ENCODE peak calls at places on chromosomes 2 and 18, in eight cellular contexts. I is A549, U is GM12878, R is HepG2, W is endothelial cell of umbilical vein, V is HCT116, K is K562, G is H1. O is an unnamed sample.

GRCh38 chr2:168686485-168687191 is 115.8 kb upstream of the NOSTRIN start:
- DNase-seq in G (no peak), R (no peak), W (peak; percentile 57), U (no peak), V (no peak), K (no peak), I (no peak), O (no peak)

GRCh38 chr2:239020541-239021041 is 172.7 kb downstream of the TWIST2 start:
- DNase-seq in W (no peak), U (no peak), G (no peak), R (no peak), K (no peak), V (no peak), I (no peak), O (no peak)

GRCh38 chr18:68699043-68699442 is 15.9 kb downstream of the TMX3 start:
- DNase-seq in U (no peak), I (no peak), G (no peak), R (no peak), W (no peak), K (no peak), V (no peak), O (no peak)

GRCh38 chr2:96501471-96501874 is 3.7 kb downstream of the NEURL3 start:
- DNase-seq in V (no peak), W (peak; percentile 22), K (no peak), R (no peak), U (peak; percentile 46), I (no peak), G (no peak), O (no peak)

GRCh38 chr2:85181093-85181685 is 48.0 kb downstream of the TCF7L1 start:
- DNase-seq in U (no peak), G (no peak), R (no peak), W (no peak), V (no peak), I (no peak), K (no peak), O (peak; percentile 26)

GRCh38 chr2:235041221-235041917 is 89.6 kb downstream of the SH3BP4 start:
- DNase-seq in K (no peak), W (no peak), V (no peak), G (no peak), I (no peak), R (no peak), U (no peak), O (no peak)

GRCh38 chr2:64482765-64483504 is 29.0 kb downstream of the LGALSL start:
- DNase-seq in W (no peak), V (no peak), I (no peak), K (no peak), G (no peak), R (no peak), U (no peak), O (no peak)

GRCh38 chr2:107072150-107072940 is 186.4 kb upstream of the ST6GAL2 start:
- DNase-seq in U (no peak), V (no peak), I (no peak), G (no peak), R (no peak), K (no peak), W (no peak), O (no peak)

GRCh38 chr2:45808294-45808693 is 156.8 kb downstream of the PRKCE start:
- DNase-seq in W (no peak), R (no peak), I (no peak), V (no peak), K (no peak), G (no peak), U (no peak), O (no peak)

GRCh38 chr2:48566582-48566981 is 36.6 kb downstream of the STON1 start:
- DNase-seq in K (no peak), G (no peak), I (peak; percentile 33), R (peak; percentile 29), V (no peak), W (no peak), U (no peak), O (no peak)

GRCh38 chr2:168118733-168119518 is 128.5 kb downstream of the STK39 start:
- DNase-seq in R (peak; percentile 71), V (peak; percentile 21), K (peak; percentile 36), G (no peak), U (no peak), I (peak; percentile 4), W (peak; percentile 77), O (peak; percentile 76)

GRCh38 chr2:86337235-86338099 is at the start of gene REEP1:
- DNase-seq in K (no peak), U (no peak), I (peak; percentile 34), W (no peak), V (no peak), G (no peak), R (no peak), O (peak; percentile 22)

GRCh38 chr2:236562434-236562833 is 7.2 kb upstream of the ACKR3 start:
- DNase-seq in W (peak; percentile 26), U (no peak), R (peak; percentile 55), V (peak; percentile 41), I (peak; percentile 26), G (no peak), K (peak; percentile 31), O (no peak)

GRCh38 chr2:55901322-55901721 is 22.3 kb downstream of the EFEMP1 start:
- DNase-seq in V (no peak), R (no peak), W (peak; percentile 50), U (no peak), G (no peak), I (no peak), K (peak; percentile 64), O (peak; percentile 16)

GRCh38 chr18:58822944-58823343 is 41.7 kb upstream of the ZNF532 start:
- DNase-seq in W (no peak), V (no peak), I (no peak), R (no peak), U (no peak), K (no peak), G (no peak), O (no peak)

GRCh38 chr18:41449612-41450011 is 505.4 kb upstream of the PIK3C3 start:
- DNase-seq in W (peak; percentile 49), I (no peak), R (no peak), U (no peak), V (no peak), K (no peak), G (no peak), O (no peak)

GRCh38 chr2:232897971-232898408 is 27.9 kb downstream of the SNORC start:
- DNase-seq in I (no peak), G (no peak), W (no peak), K (no peak), V (no peak), U (no peak), R (no peak), O (no peak)

GRCh38 chr2:106963156-106963555 is 77.2 kb upstream of the ST6GAL2 start:
- DNase-seq in V (no peak), W (no peak), I (no peak), R (no peak), K (no peak), G (no peak), U (no peak), O (no peak)

GRCh38 chr18:48293954-48294893 is 115.0 kb downstream of the ZBTB7C start:
- DNase-seq in G (no peak), V (no peak), W (no peak), K (no peak), U (no peak), R (no peak), I (no peak), O (peak; percentile 76)

GRCh38 chr2:171260471-171261424 is 100.1 kb upstream of the TLK1 start:
- DNase-seq in K (no peak), V (no peak), G (peak; percentile 53), I (no peak), W (no peak), U (peak; percentile 55), R (peak; percentile 32), O (peak; percentile 71)

GRCh38 chr2:166572958-166573357 is 78.9 kb upstream of the SCN7A start:
- DNase-seq in R (no peak), K (no peak), G (no peak), W (no peak), V (no peak), I (no peak), U (no peak), O (no peak)

GRCh38 chr2:10043906-10044601 is 704 bp downstream of the KLF11 start:
- DNase-seq in K (peak; percentile 89), V (peak; percentile 75), U (no peak), G (no peak), R (peak; percentile 64), I (peak; percentile 79), W (peak; percentile 92), O (peak; percentile 68)

GRCh38 chr18:22171263-22171838 is 2.0 kb downstream of the GATA6 start:
- DNase-seq in K (no peak), W (no peak), I (no peak), U (no peak), G (no peak), V (no peak), R (no peak), O (no peak)
- TF ChIP-seq MAX in K (no peak), W (no peak), I (no peak), U (no peak), G (no peak), V (no peak), R (no peak), O (no peak)

GRCh38 chr2:217905395-217905794 is 97.4 kb downstream of the TNS1 start:
- DNase-seq in G (no peak), V (no peak), R (no peak), U (no peak), K (no peak), I (no peak), W (no peak), O (no peak)
- TF ChIP-seq POLR2A in G (no peak), V (no peak), R (no peak), U (no peak), K (no peak), I (no peak), W (no peak), O (no peak)

DNA sequence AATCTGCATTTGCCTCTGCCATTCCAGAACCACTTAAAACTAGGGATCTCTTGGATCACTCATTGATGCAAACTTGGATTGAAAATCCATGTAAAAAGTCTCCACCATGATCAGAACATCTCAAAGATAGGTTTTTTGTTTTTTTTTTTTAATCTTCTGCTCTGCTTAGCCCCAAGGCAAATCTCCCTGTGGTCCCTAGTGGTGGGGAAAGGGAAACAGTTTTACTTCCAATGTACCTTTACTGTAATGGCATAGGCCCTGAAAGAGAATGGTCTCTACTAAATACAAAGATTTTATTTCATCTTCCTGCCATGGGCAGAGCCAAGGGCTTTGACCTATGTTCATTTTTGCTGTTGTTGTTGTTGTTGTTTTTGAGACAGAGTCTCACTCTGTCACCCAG is 78.4 kb downstream of the KANSL1L start:
- DNase-seq in W (no peak), R (no peak), U (no peak), K (no peak), V (no peak), I (no peak), G (no peak), O (no peak)
- TF ChIP-seq CTCF in W (no peak), R (no peak), U (no peak), K (no peak), V (peak; percentile 28), I (no peak), G (no peak), O (no peak)

DNA sequence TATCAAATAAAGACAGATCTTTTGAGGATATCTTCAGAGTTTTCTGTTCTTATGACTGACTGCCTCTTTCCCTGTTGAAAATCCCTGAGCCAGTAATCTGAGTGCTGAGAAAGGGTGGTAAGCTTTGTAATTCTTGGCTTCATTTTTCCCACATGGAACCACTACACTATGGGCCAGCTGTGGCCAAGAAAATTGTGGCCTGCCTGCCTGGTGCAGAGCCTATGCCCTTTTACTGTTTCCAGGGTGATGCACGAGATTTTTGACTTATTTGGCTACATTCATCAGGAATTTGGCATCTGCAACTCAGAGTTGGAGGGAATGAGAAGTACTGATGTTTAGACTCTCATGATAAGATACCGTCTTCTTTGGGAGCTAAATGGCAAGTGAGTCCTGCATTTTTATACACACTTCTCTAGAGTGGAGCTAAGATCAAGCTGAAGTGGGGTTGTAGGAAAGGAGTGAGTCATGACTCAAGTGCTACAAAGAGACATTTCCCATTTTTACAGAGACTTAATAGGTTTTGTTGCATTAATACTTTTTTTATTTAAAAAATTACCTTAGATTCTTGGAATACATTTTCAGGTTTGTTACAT is 328.2 kb upstream of the CDH7 start:
- DNase-seq in K (no peak), I (no peak), W (no peak), V (no peak), R (no peak), G (no peak), U (no peak), O (no peak)
- TF ChIP-seq MAX in K (no peak), I (no peak), W (no peak), V (no peak), R (no peak), G (no peak), U (no peak), O (no peak)